ENCODE peak calls at places on chromosomes 6 and 20, in eight cellular contexts. Q is pancreas, L is upper lobe of right lung, O is astrocyte of the spinal cord, Z is fibroblast of pulmonary artery, W is heart left ventricle, V is fibroblast of mammary gland, J is HFF-Myc. T is an unnamed sample.

GRCh38 chr20:46190796-46191540 is 72.9 kb downstream of the CD40 start:
- DNase-seq in Q (no peak), L (no peak), O (no peak), Z (no peak), W (no peak), V (no peak), J (no peak), T (no peak)

GRCh38 chr6:11166948-11167347 is 55.4 kb upstream of the ERVFRD-1 start:
- DNase-seq in Q (no peak), L (no peak), O (no peak), Z (no peak), W (no peak), V (no peak), J (no peak), T (no peak)

GRCh38 chr6:64012351-64013060 is 376.9 kb downstream of the PHF3 start:
- DNase-seq in Q (no peak), L (no peak), O (peak), Z (peak), W (no peak), V (peak), J (no peak), T (peak)

GRCh38 chr6:79548310-79548709 is 11.1 kb upstream of the LCA5 start:
- DNase-seq in Q (no peak), L (no peak), O (no peak), Z (no peak), W (no peak), V (no peak), J (no peak), T (no peak)

GRCh38 chr6:166936079-166936787 is 20.1 kb downstream of the RNASET2 start:
- DNase-seq in Q (no peak), L (no peak), O (no peak), Z (no peak), W (no peak), V (no peak), J (no peak), T (no peak)

GRCh38 chr6:25637946-25638345 is 14.1 kb upstream of the SCGN start:
- DNase-seq in Q (no peak), L (no peak), O (no peak), Z (no peak), W (no peak), V (no peak), J (no peak), T (no peak)

GRCh38 chr20:40986774-40987173 is 41.8 kb upstream of the TOP1 start:
- DNase-seq in Q (no peak), L (no peak), O (no peak), Z (no peak), W (no peak), V (no peak), J (no peak), T (no peak)

GRCh38 chr6:157164972-157165371 is 158.3 kb downstream of the TMEM242 start:
- DNase-seq in Q (no peak), L (no peak), O (no peak), Z (no peak), W (no peak), V (no peak), J (no peak), T (no peak)

GRCh38 chr20:19026121-19026878 is 186.1 kb upstream of the SLC24A3 start:
- DNase-seq in Q (no peak), L (no peak), O (no peak), Z (no peak), W (peak), V (no peak), J (no peak), T (no peak)

GRCh38 chr6:21138359-21139094 is 455.0 kb upstream of the SOX4 start:
- DNase-seq in Q (no peak), L (no peak), O (peak), Z (peak), W (no peak), V (peak), J (no peak), T (peak)

GRCh38 chr6:703562-703961 is 10.6 kb upstream of the EXOC2 start:
- DNase-seq in Q (no peak), L (no peak), O (no peak), Z (no peak), W (no peak), V (no peak), J (no peak), T (no peak)

GRCh38 chr6:704037-704436 is 11.1 kb upstream of the EXOC2 start:
- DNase-seq in Q (no peak), L (no peak), O (no peak), Z (no peak), W (no peak), V (no peak), J (no peak), T (peak)

GRCh38 chr6:700490-700889 is 7.6 kb upstream of the EXOC2 start:
- DNase-seq in Q (no peak), L (no peak), O (no peak), Z (no peak), W (no peak), V (no peak), J (no peak), T (no peak)

GRCh38 chr6:701215-701614 is 8.3 kb upstream of the EXOC2 start:
- DNase-seq in Q (no peak), L (no peak), O (no peak), Z (no peak), W (no peak), V (no peak), J (no peak), T (no peak)

GRCh38 chr6:701696-702479 is 8.9 kb upstream of the EXOC2 start:
- DNase-seq in Q (no peak), L (no peak), O (no peak), Z (no peak), W (no peak), V (no peak), J (no peak), T (no peak)
- TF ChIP-seq CTCF in Q (no peak), L (no peak), O (peak), Z (peak), W (no peak), V (peak), J (no peak), T (no peak)

DNA sequence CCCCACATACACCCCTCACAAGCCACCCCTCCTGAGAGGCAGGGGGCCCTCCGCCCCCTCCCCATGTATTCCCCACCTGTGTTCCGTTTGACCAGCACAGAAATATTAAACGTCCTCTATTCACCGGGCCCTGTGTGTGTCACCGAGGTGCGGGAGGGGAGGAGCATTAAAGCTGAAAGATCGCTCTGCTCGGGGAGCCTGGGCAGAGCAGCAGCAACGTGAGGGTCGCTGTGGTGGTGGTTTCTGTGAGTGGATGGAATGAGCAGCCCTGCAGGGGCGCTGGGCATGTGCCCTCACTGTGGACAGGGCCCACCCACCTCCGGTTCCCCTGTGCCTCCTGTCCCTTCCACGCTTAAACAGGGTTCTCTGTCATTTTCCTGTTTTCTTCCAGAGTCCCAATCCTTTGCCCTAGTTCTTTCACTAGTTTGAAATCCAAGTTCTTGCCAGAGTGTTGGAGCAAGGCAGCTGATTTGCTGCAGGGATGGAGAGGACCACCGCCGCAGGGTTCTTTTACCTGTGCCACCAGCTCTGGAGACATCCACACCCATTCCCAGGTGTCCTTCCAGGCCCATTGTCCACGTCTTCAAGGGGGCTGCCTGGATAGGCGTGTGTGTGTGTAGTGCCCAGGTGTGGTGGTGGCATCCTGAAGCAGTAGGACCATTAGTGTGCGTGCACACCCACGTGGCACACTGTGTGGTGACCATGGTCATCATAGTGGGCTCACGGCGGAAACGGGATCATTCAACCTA is 37.6 kb upstream of the MDFI start:
- DNase-seq in Q (peak), L (peak), O (no peak), Z (no peak), W (no peak), V (no peak), J (no peak), T (no peak)
- H3K4me3 ChIP-seq in Q (no peak), L (no peak), O (no peak), Z (no peak), W (no peak), V (no peak), J (no peak), T (no peak)

GRCh38 chr6:42372699-42373098 is 79.0 kb downstream of the TRERF1 start:
- DNase-seq in Q (no peak), L (no peak), O (no peak), Z (no peak), W (no peak), V (no peak), J (no peak), T (no peak)

GRCh38 chr6:42375007-42375635 is 76.6 kb downstream of the TRERF1 start:
- DNase-seq in Q (no peak), L (no peak), O (no peak), Z (no peak), W (no peak), V (no peak), J (no peak), T (no peak)

GRCh38 chr6:42375905-42376304 is 75.8 kb downstream of the TRERF1 start:
- DNase-seq in Q (no peak), L (no peak), O (no peak), Z (no peak), W (no peak), V (no peak), J (no peak), T (no peak)

GRCh38 chr6:42370323-42370985 is 81.3 kb downstream of the TRERF1 start:
- DNase-seq in Q (no peak), L (no peak), O (no peak), Z (no peak), W (no peak), V (no peak), J (no peak), T (no peak)

GRCh38 chr6:42374027-42374669 is 77.6 kb downstream of the TRERF1 start:
- DNase-seq in Q (no peak), L (no peak), O (no peak), Z (no peak), W (no peak), V (no peak), J (peak), T (no peak)
- TF ChIP-seq CTCF in Q (no peak), L (no peak), O (no peak), Z (no peak), W (no peak), V (no peak), J (no peak), T (no peak)

DNA sequence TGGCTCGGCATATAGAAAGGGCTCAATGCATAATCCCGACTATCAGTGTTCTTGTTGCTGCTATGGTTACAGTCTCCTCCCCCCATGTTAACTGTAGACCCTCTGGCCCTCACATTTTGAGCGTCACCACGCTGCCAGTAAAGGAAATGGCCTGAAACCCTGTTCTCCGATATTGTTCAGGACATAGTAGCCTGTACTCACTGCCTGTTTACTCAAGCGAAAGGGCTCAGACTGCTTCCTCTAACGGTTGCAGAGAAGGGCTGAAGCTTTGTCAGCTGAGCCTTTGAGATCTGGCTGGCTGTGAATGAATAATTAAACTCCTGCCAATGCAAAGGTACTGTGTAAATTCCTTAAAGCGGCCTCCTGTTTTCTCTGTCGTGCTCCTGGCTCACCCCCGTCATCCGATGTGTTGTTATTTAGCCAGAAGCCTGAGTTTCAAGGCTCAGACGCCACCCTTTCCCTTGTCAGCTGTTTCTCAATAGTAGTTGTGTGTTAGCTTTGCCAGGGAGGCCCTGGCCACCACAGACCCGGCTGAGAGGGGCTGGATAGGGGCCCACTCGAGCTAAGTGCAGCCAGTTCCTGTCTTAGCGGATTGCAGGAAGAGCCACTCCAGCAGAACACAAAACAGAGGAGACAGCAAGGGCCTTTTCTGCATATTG is 31.2 kb upstream of the RALGAPA2 start:
- DNase-seq in Q (no peak), L (peak), O (peak), Z (peak), W (peak), V (peak), J (no peak), T (peak)
- H3K4me3 ChIP-seq in Q (no peak), L (no peak), O (no peak), Z (no peak), W (no peak), V (no peak), J (no peak), T (no peak)

DNA sequence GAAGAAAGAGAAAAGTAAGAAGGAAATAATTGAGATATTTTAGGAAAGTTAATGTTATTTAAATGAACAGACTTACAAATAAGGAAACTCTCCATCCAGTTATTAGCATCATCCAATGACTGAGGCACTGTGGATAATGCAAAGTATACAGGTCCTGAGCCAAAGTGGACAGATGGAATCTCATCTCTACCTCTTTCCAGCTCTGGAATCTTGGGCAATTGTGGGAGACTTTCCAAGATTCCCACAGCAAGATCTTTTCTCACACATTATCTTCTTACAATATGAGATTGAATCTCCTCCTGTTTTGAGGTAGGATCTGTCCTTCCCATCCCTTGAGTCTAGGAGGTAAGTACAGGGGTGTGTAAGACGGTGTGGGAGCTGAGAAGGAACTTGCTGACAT is 28.9 kb downstream of the HTR1E start:
- DNase-seq in Q (no peak), L (no peak), O (no peak), Z (no peak), W (no peak), V (no peak), J (no peak), T (no peak)
- TF ChIP-seq CTCF in Q (no peak), L (no peak), O (no peak), Z (no peak), W (no peak), V (no peak), J (no peak), T (no peak)

GRCh38 chr6:89352329-89353117 is at the start of gene UBE2J1:
- DNase-seq in Q (peak), L (peak), O (peak), Z (peak), W (peak), V (peak), J (no peak), T (peak)

GRCh38 chr6:89353702-89354392 is 1.3 kb upstream of the UBE2J1 start:
- DNase-seq in Q (no peak), L (no peak), O (no peak), Z (no peak), W (no peak), V (no peak), J (no peak), T (no peak)

GRCh38 chr6:89355511-89356185 is 3.1 kb upstream of the UBE2J1 start:
- DNase-seq in Q (no peak), L (no peak), O (no peak), Z (no peak), W (no peak), V (no peak), J (no peak), T (no peak)

GRCh38 chr6:89351632-89352328 is 742 bp downstream of the UBE2J1 start:
- DNase-seq in Q (no peak), L (no peak), O (peak), Z (no peak), W (no peak), V (no peak), J (no peak), T (peak)

DNA sequence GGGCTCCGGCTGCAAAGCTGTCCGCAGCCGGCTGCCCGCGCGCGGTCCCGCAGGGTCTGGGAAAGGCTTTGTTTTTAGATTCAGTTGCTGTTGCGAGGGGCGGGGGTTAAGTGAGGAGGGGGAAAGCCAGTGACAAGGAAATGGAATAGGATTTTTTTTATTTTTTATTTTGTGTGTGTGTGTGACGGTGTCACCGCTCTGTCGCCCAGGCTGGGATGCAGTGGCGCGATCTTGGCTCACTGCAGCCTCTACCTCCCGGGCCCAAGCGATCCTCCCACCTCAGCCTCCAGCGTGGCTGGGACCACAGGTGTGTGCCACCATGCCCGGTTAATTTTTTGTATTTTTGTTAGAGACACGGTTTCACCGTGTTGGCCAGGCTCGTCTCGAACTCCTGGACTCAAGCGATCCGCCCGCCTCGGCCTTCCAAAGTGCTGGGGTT is 615 bp upstream of the UBE2J1 start:
- DNase-seq in Q (no peak), L (no peak), O (no peak), Z (no peak), W (no peak), V (no peak), J (no peak), T (no peak)
- H3K4me3 ChIP-seq in Q (peak), L (peak), O (peak), Z (peak), W (peak), V (peak), J (peak), T (peak)

GRCh38 chr6:35558571-35558970 is 45.9 kb upstream of the TULP1 start:
- DNase-seq in Q (no peak), L (no peak), O (no peak), Z (no peak), W (no peak), V (no peak), J (no peak), T (no peak)

GRCh38 chr6:35552285-35552917 is 39.7 kb upstream of the TULP1 start:
- DNase-seq in Q (peak), L (peak), O (no peak), Z (peak), W (no peak), V (peak), J (peak), T (peak)

GRCh38 chr6:35553309-35553708 is 40.6 kb upstream of the TULP1 start:
- DNase-seq in Q (no peak), L (no peak), O (no peak), Z (no peak), W (no peak), V (no peak), J (no peak), T (no peak)

GRCh38 chr6:35557239-35557638 is 44.5 kb upstream of the TULP1 start:
- DNase-seq in Q (no peak), L (peak), O (no peak), Z (no peak), W (no peak), V (no peak), J (no peak), T (no peak)

GRCh38 chr6:35554811-35555210 is 42.1 kb upstream of the TULP1 start:
- DNase-seq in Q (no peak), L (peak), O (no peak), Z (no peak), W (no peak), V (no peak), J (no peak), T (no peak)
- TF ChIP-seq CTCF in Q (no peak), L (no peak), O (no peak), Z (no peak), W (no peak), V (no peak), J (no peak), T (no peak)

GRCh38 chr6:127897437-127897836 is 3.4 kb downstream of the THEMIS start:
- DNase-seq in Q (no peak), L (no peak), O (no peak), Z (no peak), W (no peak), V (peak), J (no peak), T (no peak)

GRCh38 chr6:127904160-127904559 is 3.3 kb upstream of the THEMIS start:
- DNase-seq in Q (no peak), L (no peak), O (no peak), Z (no peak), W (no peak), V (no peak), J (no peak), T (no peak)

GRCh38 chr6:127907960-127908640 is 7.2 kb upstream of the THEMIS start:
- DNase-seq in Q (no peak), L (no peak), O (no peak), Z (no peak), W (no peak), V (no peak), J (no peak), T (no peak)

GRCh38 chr6:127900935-127901334 is at the start of gene THEMIS:
- DNase-seq in Q (no peak), L (no peak), O (no peak), Z (no peak), W (no peak), V (no peak), J (no peak), T (no peak)

DNA sequence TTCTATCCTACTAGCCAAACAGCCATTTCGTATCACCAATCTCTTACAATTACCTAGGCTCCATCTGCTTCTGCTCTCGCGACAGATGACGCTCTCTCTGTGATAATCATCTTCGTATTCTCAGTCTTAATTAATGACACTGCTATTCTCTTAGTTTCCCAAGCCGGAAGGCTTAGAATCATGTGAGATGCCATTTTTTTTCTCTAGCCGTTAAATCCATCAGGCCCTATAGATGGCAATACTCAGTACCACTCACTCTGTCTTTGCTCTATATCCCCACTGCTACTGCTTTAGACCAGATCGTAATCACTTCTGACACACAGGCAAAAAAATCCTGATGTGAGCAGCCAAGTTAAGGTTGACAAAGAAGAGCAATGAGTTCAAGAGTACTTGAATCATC is 2.1 kb upstream of the THEMIS start:
- DNase-seq in Q (no peak), L (no peak), O (no peak), Z (no peak), W (no peak), V (no peak), J (no peak), T (no peak)
- H3K4me3 ChIP-seq in Q (no peak), L (no peak), O (no peak), Z (no peak), W (no peak), V (no peak), J (no peak), T (no peak)

T was measured in cardiac fibroblast.